ENCODE peak calls at places on chromosomes 11 and 22, in seven cellular contexts. One of them, this sample, is unnamed.
A peak's percentile ranks its signal among the peaks of the same experiment; 100 is the strongest.

GRCh38 chr22:30279389-30279788 is 9.9 kb downstream of the CASTOR1 start:
- DNase-seq in neuronal stem cell: no peak
- DNase-seq in H9: no peak
- DNase-seq in mesendoderm: no peak
- DNase-seq in IMR-90: no peak
- DNase-seq in trophoblast cell: peak; percentile 50
- DNase-seq in H1: no peak
- DNase-seq in this sample: no peak

GRCh38 chr11:17298302-17298701 is 21.8 kb downstream of the NUCB2 start:
- DNase-seq in H1: no peak
- DNase-seq in trophoblast cell: no peak
- DNase-seq in neuronal stem cell: no peak
- DNase-seq in H9: no peak
- DNase-seq in mesendoderm: no peak
- DNase-seq in IMR-90: peak; percentile 39
- DNase-seq in this sample: no peak

GRCh38 chr22:17569971-17570511 is 6.7 kb downstream of the SLC25A18 start:
- DNase-seq in H1: no peak
- DNase-seq in neuronal stem cell: no peak
- DNase-seq in H9: peak; percentile 40
- DNase-seq in mesendoderm: peak; percentile 63
- DNase-seq in trophoblast cell: no peak
- DNase-seq in IMR-90: peak; percentile 4
- DNase-seq in this sample: no peak

GRCh38 chr22:26902401-26903029 is 245.1 kb downstream of the MIAT start:
- DNase-seq in H9: no peak
- DNase-seq in mesendoderm: no peak
- DNase-seq in H1: no peak
- DNase-seq in neuronal stem cell: no peak
- DNase-seq in IMR-90: no peak
- DNase-seq in trophoblast cell: no peak
- DNase-seq in this sample: no peak

GRCh38 chr11:66885469-66886316 is 28.8 kb downstream of the LRFN4 start:
- DNase-seq in mesendoderm: no peak
- DNase-seq in neuronal stem cell: no peak
- DNase-seq in IMR-90: no peak
- DNase-seq in H9: no peak
- DNase-seq in H1: no peak
- DNase-seq in trophoblast cell: no peak
- DNase-seq in this sample: no peak

GRCh38 chr11:4577761-4578160 is 3.8 kb upstream of the OR52I2 start:
- DNase-seq in trophoblast cell: no peak
- DNase-seq in H1: no peak
- DNase-seq in mesendoderm: no peak
- DNase-seq in IMR-90: no peak
- DNase-seq in H9: no peak
- DNase-seq in neuronal stem cell: no peak
- DNase-seq in this sample: no peak

GRCh38 chr11:132523929-132524328 is 1008.4 kb downstream of the OPCML start:
- DNase-seq in H9: no peak
- DNase-seq in IMR-90: no peak
- DNase-seq in neuronal stem cell: no peak
- DNase-seq in trophoblast cell: no peak
- DNase-seq in mesendoderm: peak; percentile 30
- DNase-seq in H1: no peak
- DNase-seq in this sample: no peak

GRCh38 chr11:116366451-116366850 is 406.3 kb downstream of the BUD13 start:
- DNase-seq in H9: no peak
- DNase-seq in neuronal stem cell: no peak
- DNase-seq in H1: no peak
- DNase-seq in IMR-90: no peak
- DNase-seq in trophoblast cell: no peak
- DNase-seq in mesendoderm: peak; percentile 25
- DNase-seq in this sample: no peak

GRCh38 chr11:6052374-6052773 is 21.8 kb upstream of the OR56A1 start:
- DNase-seq in H1: no peak
- DNase-seq in H9: no peak
- DNase-seq in IMR-90: no peak
- DNase-seq in mesendoderm: peak; percentile 13
- DNase-seq in trophoblast cell: no peak
- DNase-seq in neuronal stem cell: no peak
- DNase-seq in this sample: no peak

GRCh38 chr11:24574461-24574860 is 77.6 kb downstream of the LUZP2 start:
- DNase-seq in H9: no peak
- DNase-seq in H1: no peak
- DNase-seq in mesendoderm: no peak
- DNase-seq in IMR-90: peak; percentile 25
- DNase-seq in trophoblast cell: no peak
- DNase-seq in neuronal stem cell: no peak
- DNase-seq in this sample: peak; percentile 3

GRCh38 chr11:2777871-2778629 is 78.3 kb upstream of the KCNQ1OT1 start:
- DNase-seq in H1: peak; percentile 46
- DNase-seq in neuronal stem cell: no peak
- DNase-seq in mesendoderm: no peak
- DNase-seq in IMR-90: no peak
- DNase-seq in H9: peak; percentile 31
- DNase-seq in trophoblast cell: no peak
- DNase-seq in this sample: no peak

GRCh38 chr11:12787847-12788246 is 113.6 kb downstream of the TEAD1 start:
- DNase-seq in H1: no peak
- DNase-seq in mesendoderm: no peak
- DNase-seq in H9: no peak
- DNase-seq in IMR-90: peak; percentile 90
- DNase-seq in trophoblast cell: no peak
- DNase-seq in neuronal stem cell: no peak
- DNase-seq in this sample: peak; percentile 84
- H3K4me2 ChIP-seq in H1: no peak overlapping the region
- H3K4me2 ChIP-seq in mesendoderm: no peak overlapping the region
- H3K4me2 ChIP-seq in H9: no peak overlapping the region
- H3K4me2 ChIP-seq in IMR-90: peak overlapping the region; percentile 66
- H3K4me2 ChIP-seq in trophoblast cell: no peak overlapping the region
- H3K4me2 ChIP-seq in neuronal stem cell: no peak overlapping the region
- H3K4me2 ChIP-seq in this sample: no peak overlapping the region

DNA sequence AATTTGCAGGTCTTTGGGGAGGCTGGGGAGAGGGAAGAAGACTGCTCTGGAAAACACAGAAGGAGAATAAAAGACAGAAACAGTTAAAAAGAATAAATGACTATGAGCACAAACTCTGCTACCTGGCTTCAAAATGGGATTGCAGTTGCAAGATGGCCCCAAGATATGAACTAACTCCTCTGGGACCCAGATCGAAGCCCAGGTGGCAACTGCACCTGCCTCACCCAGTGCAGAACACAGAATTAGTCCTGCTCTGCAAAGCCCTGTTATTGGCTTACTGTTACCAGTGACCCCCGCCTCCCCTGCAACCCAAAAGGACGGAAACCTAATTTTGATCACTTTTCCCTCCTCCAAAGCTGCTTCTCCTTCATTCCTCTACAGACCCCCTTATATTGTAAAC is 35.9 kb upstream of the POU2AF1 start:
- DNase-seq in IMR-90: no peak
- DNase-seq in trophoblast cell: no peak
- DNase-seq in neuronal stem cell: no peak
- DNase-seq in H1: no peak
- DNase-seq in H9: no peak
- DNase-seq in mesendoderm: no peak
- DNase-seq in this sample: no peak
- H4K8ac ChIP-seq in IMR-90: no peak overlapping the region
- H4K8ac ChIP-seq in trophoblast cell: no peak overlapping the region
- H4K8ac ChIP-seq in neuronal stem cell: no peak overlapping the region
- H4K8ac ChIP-seq in H1: no peak overlapping the region
- H4K8ac ChIP-seq in H9: no peak overlapping the region
- H4K8ac ChIP-seq in mesendoderm: no peak overlapping the region
- H4K8ac ChIP-seq in this sample: no peak overlapping the region

GRCh38 chr22:39721456-39722325 is 151.1 kb downstream of the CACNA1I start:
- DNase-seq in H9: no peak
- DNase-seq in neuronal stem cell: no peak
- DNase-seq in mesendoderm: no peak
- DNase-seq in IMR-90: no peak
- DNase-seq in H1: no peak
- DNase-seq in trophoblast cell: no peak
- DNase-seq in this sample: no peak
- H3K4me2 ChIP-seq in H9: no peak overlapping the region
- H3K4me2 ChIP-seq in neuronal stem cell: no peak overlapping the region
- H3K4me2 ChIP-seq in mesendoderm: no peak overlapping the region
- H3K4me2 ChIP-seq in IMR-90: no peak overlapping the region
- H3K4me2 ChIP-seq in H1: no peak overlapping the region
- H3K4me2 ChIP-seq in trophoblast cell: no peak overlapping the region
- H3K4me2 ChIP-seq in this sample: no peak overlapping the region

GRCh38 chr11:72139500-72139899 is 4.0 kb downstream of the FOLR3 start:
- DNase-seq in mesendoderm: no peak
- DNase-seq in H9: no peak
- DNase-seq in IMR-90: no peak
- DNase-seq in H1: no peak
- DNase-seq in neuronal stem cell: no peak
- DNase-seq in trophoblast cell: no peak
- DNase-seq in this sample: no peak

GRCh38 chr11:72140661-72141060 is 5.1 kb downstream of the FOLR3 start:
- DNase-seq in H1: no peak
- DNase-seq in H9: no peak
- DNase-seq in trophoblast cell: no peak
- DNase-seq in mesendoderm: no peak
- DNase-seq in IMR-90: no peak
- DNase-seq in neuronal stem cell: no peak
- DNase-seq in this sample: no peak

GRCh38 chr11:72136677-72137255 is 1.2 kb downstream of the FOLR3 start:
- DNase-seq in H9: no peak
- DNase-seq in mesendoderm: no peak
- DNase-seq in H1: no peak
- DNase-seq in neuronal stem cell: no peak
- DNase-seq in trophoblast cell: no peak
- DNase-seq in IMR-90: no peak
- DNase-seq in this sample: no peak

GRCh38 chr11:72141066-72141465 is 5.5 kb downstream of the FOLR3 start:
- DNase-seq in trophoblast cell: peak; percentile 89
- DNase-seq in mesendoderm: no peak
- DNase-seq in H1: no peak
- DNase-seq in neuronal stem cell: no peak
- DNase-seq in H9: no peak
- DNase-seq in IMR-90: peak; percentile 90
- DNase-seq in this sample: peak; percentile 27

DNA sequence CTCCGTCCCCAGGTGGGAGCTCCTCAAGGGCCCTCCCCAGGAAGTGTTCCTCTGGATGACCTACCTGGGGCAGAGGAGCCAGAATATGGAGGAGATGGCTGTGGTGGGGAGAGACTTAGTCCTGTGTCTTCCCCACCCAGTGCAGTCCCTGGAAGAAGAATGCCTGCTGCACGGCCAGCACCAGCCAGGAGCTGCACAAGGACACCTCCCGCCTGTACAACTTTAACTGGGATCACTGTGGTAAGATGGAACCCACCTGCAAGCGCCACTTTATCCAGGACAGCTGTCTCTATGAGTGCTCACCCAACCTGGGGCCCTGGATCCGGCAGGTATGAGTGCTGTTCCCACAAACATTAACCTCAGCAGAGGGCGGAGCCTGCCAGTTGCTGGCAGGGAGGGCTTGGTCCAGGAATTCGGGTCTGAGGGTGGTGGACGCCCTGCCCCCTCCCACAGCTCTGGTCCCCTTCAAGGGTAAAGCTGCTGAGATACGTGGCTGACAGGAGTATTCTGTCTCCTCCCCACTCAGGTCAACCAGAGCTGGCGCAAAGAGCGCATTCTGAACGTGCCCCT is 3.4 kb downstream of the FOLR3 start:
- DNase-seq in H1: no peak
- DNase-seq in mesendoderm: no peak
- DNase-seq in neuronal stem cell: no peak
- DNase-seq in H9: no peak
- DNase-seq in trophoblast cell: no peak
- DNase-seq in IMR-90: no peak
- DNase-seq in this sample: no peak
- H4K8ac ChIP-seq in H1: no peak overlapping the region
- H4K8ac ChIP-seq in mesendoderm: no peak overlapping the region
- H4K8ac ChIP-seq in neuronal stem cell: no peak overlapping the region
- H4K8ac ChIP-seq in H9: no peak overlapping the region
- H4K8ac ChIP-seq in trophoblast cell: no peak overlapping the region
- H4K8ac ChIP-seq in IMR-90: no peak overlapping the region
- H4K8ac ChIP-seq in this sample: no peak overlapping the region

GRCh38 chr11:75938543-75938942 is 123.5 kb downstream of the UVRAG start:
- DNase-seq in H1: no peak
- DNase-seq in mesendoderm: no peak
- DNase-seq in IMR-90: peak; percentile 45
- DNase-seq in neuronal stem cell: no peak
- DNase-seq in H9: no peak
- DNase-seq in trophoblast cell: no peak
- DNase-seq in this sample: peak; percentile 53

GRCh38 chr11:75944515-75944914 is 129.5 kb downstream of the UVRAG start:
- DNase-seq in H1: no peak
- DNase-seq in mesendoderm: no peak
- DNase-seq in IMR-90: no peak
- DNase-seq in trophoblast cell: no peak
- DNase-seq in neuronal stem cell: no peak
- DNase-seq in H9: no peak
- DNase-seq in this sample: no peak

GRCh38 chr11:75934851-75935250 is 119.8 kb downstream of the UVRAG start:
- DNase-seq in IMR-90: no peak
- DNase-seq in trophoblast cell: no peak
- DNase-seq in H1: no peak
- DNase-seq in neuronal stem cell: no peak
- DNase-seq in mesendoderm: no peak
- DNase-seq in H9: no peak
- DNase-seq in this sample: no peak

GRCh38 chr11:75945925-75946324 is 130.9 kb downstream of the UVRAG start:
- DNase-seq in H1: no peak
- DNase-seq in trophoblast cell: no peak
- DNase-seq in H9: no peak
- DNase-seq in neuronal stem cell: no peak
- DNase-seq in mesendoderm: no peak
- DNase-seq in IMR-90: no peak
- DNase-seq in this sample: no peak

GRCh38 chr11:75939992-75940391 is 125.0 kb downstream of the UVRAG start:
- DNase-seq in mesendoderm: no peak
- DNase-seq in trophoblast cell: no peak
- DNase-seq in H1: no peak
- DNase-seq in IMR-90: no peak
- DNase-seq in H9: no peak
- DNase-seq in neuronal stem cell: no peak
- DNase-seq in this sample: no peak
- H3K4me2 ChIP-seq in mesendoderm: no peak overlapping the region
- H3K4me2 ChIP-seq in trophoblast cell: no peak overlapping the region
- H3K4me2 ChIP-seq in H1: no peak overlapping the region
- H3K4me2 ChIP-seq in IMR-90: no peak overlapping the region
- H3K4me2 ChIP-seq in H9: no peak overlapping the region
- H3K4me2 ChIP-seq in neuronal stem cell: no peak overlapping the region
- H3K4me2 ChIP-seq in this sample: no peak overlapping the region

GRCh38 chr22:40583058-40583741 is 53.3 kb downstream of the MRTFA start:
- DNase-seq in mesendoderm: no peak
- DNase-seq in IMR-90: no peak
- DNase-seq in H9: no peak
- DNase-seq in H1: no peak
- DNase-seq in trophoblast cell: no peak
- DNase-seq in neuronal stem cell: no peak
- DNase-seq in this sample: no peak
- H4K8ac ChIP-seq in mesendoderm: no peak overlapping the region
- H4K8ac ChIP-seq in IMR-90: no peak overlapping the region
- H4K8ac ChIP-seq in H9: no peak overlapping the region
- H4K8ac ChIP-seq in H1: no peak overlapping the region
- H4K8ac ChIP-seq in trophoblast cell: no peak overlapping the region
- H4K8ac ChIP-seq in neuronal stem cell: no peak overlapping the region
- H4K8ac ChIP-seq in this sample: no peak overlapping the region

This sample was measured in mesenchymal stem cell.